ENCODE peak calls at places on chromosome 14, in four cellular contexts. One of them, this sample, is unnamed.

GRCh38 chr14:99815696-99816095 is 22.5 kb downstream of the EML1 start:
- DNase-seq in left ventricle myocardium superior: no peak
- DNase-seq in NB4: no peak
- DNase-seq in pons: peak; percentile 62
- DNase-seq in this sample: peak; percentile 60

GRCh38 chr14:61385002-61385685 is 63.8 kb downstream of the PRKCH start:
- DNase-seq in NB4: no peak
- DNase-seq in pons: no peak
- DNase-seq in left ventricle myocardium superior: no peak
- DNase-seq in this sample: no peak

GRCh38 chr14:70045715-70046535 is 142.8 kb downstream of the SLC8A3 start:
- DNase-seq in left ventricle myocardium superior: peak; percentile 79
- DNase-seq in pons: peak; percentile 52
- DNase-seq in NB4: peak; percentile 70
- DNase-seq in this sample: peak; percentile 66

GRCh38 chr14:44941591-44941990 is 20.2 kb downstream of the KLHL28 start:
- DNase-seq in left ventricle myocardium superior: no peak
- DNase-seq in NB4: no peak
- DNase-seq in pons: no peak
- DNase-seq in this sample: no peak

GRCh38 chr14:91284146-91284790 is 39.8 kb upstream of the GPR68 start:
- DNase-seq in NB4: no peak
- DNase-seq in pons: no peak
- DNase-seq in left ventricle myocardium superior: no peak
- DNase-seq in this sample: no peak

GRCh38 chr14:56199095-56199975 is 81.1 kb downstream of the PELI2 start:
- DNase-seq in left ventricle myocardium superior: no peak
- DNase-seq in pons: peak; percentile 43
- DNase-seq in NB4: no peak
- DNase-seq in this sample: no peak

GRCh38 chr14:22387776-22388241 is 201.2 kb downstream of the DAD1 start:
- DNase-seq in NB4: no peak
- DNase-seq in left ventricle myocardium superior: no peak
- DNase-seq in pons: no peak
- DNase-seq in this sample: no peak

GRCh38 chr14:34081126-34081575 is 130.3 kb upstream of the EGLN3 start:
- DNase-seq in pons: no peak
- DNase-seq in left ventricle myocardium superior: peak; percentile 37
- DNase-seq in NB4: no peak
- DNase-seq in this sample: no peak

GRCh38 chr14:20632448-20632830 is 9.1 kb downstream of the OR6S1 start:
- DNase-seq in NB4: peak; percentile 50
- DNase-seq in pons: no peak
- DNase-seq in left ventricle myocardium superior: no peak
- DNase-seq in this sample: no peak

GRCh38 chr14:72597834-72598233 is 296.1 kb downstream of the DPF3 start:
- DNase-seq in NB4: no peak
- DNase-seq in left ventricle myocardium superior: no peak
- DNase-seq in pons: no peak
- DNase-seq in this sample: no peak

GRCh38 chr14:103144085-103144484 is 20.8 kb downstream of the TNFAIP2 start:
- DNase-seq in left ventricle myocardium superior: no peak
- DNase-seq in NB4: no peak
- DNase-seq in pons: no peak
- DNase-seq in this sample: no peak

GRCh38 chr14:96177766-96178377 is 26.8 kb upstream of the BDKRB2 start:
- DNase-seq in pons: no peak
- DNase-seq in NB4: no peak
- DNase-seq in left ventricle myocardium superior: no peak
- DNase-seq in this sample: no peak

GRCh38 chr14:26811756-26812305 is 214.0 kb upstream of the NOVA1 start:
- DNase-seq in NB4: no peak
- DNase-seq in left ventricle myocardium superior: no peak
- DNase-seq in pons: no peak
- DNase-seq in this sample: no peak

GRCh38 chr14:25431211-25432076 is 381.5 kb upstream of the STXBP6 start:
- DNase-seq in pons: peak; percentile 29
- DNase-seq in NB4: peak; percentile 57
- DNase-seq in left ventricle myocardium superior: no peak
- DNase-seq in this sample: no peak

GRCh38 chr14:72962829-72963312 is 36.6 kb downstream of the DCAF4 start:
- DNase-seq in NB4: peak; percentile 53
- DNase-seq in left ventricle myocardium superior: no peak
- DNase-seq in pons: no peak
- DNase-seq in this sample: no peak

GRCh38 chr14:104784846-104785707 is 10.5 kb downstream of the AKT1 start:
- DNase-seq in NB4: no peak
- DNase-seq in left ventricle myocardium superior: no peak
- DNase-seq in pons: no peak
- DNase-seq in this sample: no peak

GRCh38 chr14:92747701-92748258 is 647 bp downstream of the LGMN start:
- DNase-seq in NB4: no peak
- DNase-seq in left ventricle myocardium superior: no peak
- DNase-seq in pons: peak; percentile 24
- DNase-seq in this sample: peak; percentile 27